ENCODE peak calls at places on chromosomes 3 and 15, in five cellular contexts. One of them, this sample, is unnamed.

GRCh38 chr3:34934660-34935059 is 704.7 kb upstream of the ARPP21 start:
- DNase-seq in H1: no peak
- DNase-seq in K562: no peak
- DNase-seq in GM12878: no peak
- DNase-seq in HepG2: no peak
- DNase-seq in this sample: no peak

GRCh38 chr15:89364341-89364740 is 29.7 kb upstream of the POLG start:
- DNase-seq in H1: no peak
- DNase-seq in K562: no peak
- DNase-seq in GM12878: no peak
- DNase-seq in HepG2: no peak
- DNase-seq in this sample: no peak

GRCh38 chr3:31613131-31613626 is 80.5 kb downstream of the STT3B start:
- DNase-seq in HepG2: no peak
- DNase-seq in GM12878: no peak
- DNase-seq in K562: no peak
- DNase-seq in H1: no peak
- DNase-seq in this sample: no peak

GRCh38 chr3:184352149-184352785 is 9.1 kb downstream of the CLCN2 start:
- DNase-seq in GM12878: no peak
- DNase-seq in K562: no peak
- DNase-seq in HepG2: no peak
- DNase-seq in H1: no peak
- DNase-seq in this sample: no peak

GRCh38 chr15:22236469-22236868 is 156.1 kb downstream of the OR4M2 start:
- DNase-seq in GM12878: no peak
- DNase-seq in H1: no peak
- DNase-seq in HepG2: no peak
- DNase-seq in K562: no peak
- DNase-seq in this sample: no peak

GRCh38 chr3:179969525-179969924 is 67.2 kb downstream of the PEX5L start:
- DNase-seq in HepG2: no peak
- DNase-seq in H1: no peak
- DNase-seq in K562: no peak
- DNase-seq in GM12878: peak
- DNase-seq in this sample: peak

GRCh38 chr3:158845748-158846350 is 44.0 kb downstream of the MFSD1 start:
- DNase-seq in HepG2: peak
- DNase-seq in K562: peak
- DNase-seq in H1: peak
- DNase-seq in GM12878: no peak
- DNase-seq in this sample: peak

GRCh38 chr15:31372635-31373091 is 46.0 kb downstream of the KLF13 start:
- DNase-seq in HepG2: no peak
- DNase-seq in H1: peak
- DNase-seq in K562: no peak
- DNase-seq in GM12878: no peak
- DNase-seq in this sample: no peak

GRCh38 chr3:158702815-158703481 is 29.3 kb downstream of the RARRES1 start:
- DNase-seq in K562: no peak
- DNase-seq in GM12878: no peak
- DNase-seq in HepG2: no peak
- DNase-seq in H1: no peak
- DNase-seq in this sample: no peak

GRCh38 chr3:150844484-150844883 is 60.8 kb downstream of the MINDY4B start:
- DNase-seq in GM12878: no peak
- DNase-seq in K562: no peak
- DNase-seq in H1: no peak
- DNase-seq in HepG2: no peak
- DNase-seq in this sample: no peak

GRCh38 chr3:56819016-56819809 is 17.5 kb upstream of the ARHGEF3 start:
- DNase-seq in GM12878: no peak
- DNase-seq in H1: no peak
- DNase-seq in HepG2: peak
- DNase-seq in K562: no peak
- DNase-seq in this sample: no peak

GRCh38 chr3:187967097-187967496 is 186.9 kb upstream of the LPP start:
- DNase-seq in GM12878: no peak
- DNase-seq in H1: no peak
- DNase-seq in K562: no peak
- DNase-seq in HepG2: no peak
- DNase-seq in this sample: no peak

GRCh38 chr15:101568304-101568703 is 78.8 kb upstream of the PCSK6 start:
- DNase-seq in K562: no peak
- DNase-seq in GM12878: no peak
- DNase-seq in H1: no peak
- DNase-seq in HepG2: no peak
- DNase-seq in this sample: no peak

GRCh38 chr3:186722457-186722856 is 5.3 kb downstream of the KNG1 start:
- DNase-seq in K562: no peak
- DNase-seq in GM12878: no peak
- DNase-seq in H1: peak
- DNase-seq in HepG2: peak
- DNase-seq in this sample: peak

GRCh38 chr15:97259943-97260342 is 700.6 kb upstream of the ARRDC4 start:
- DNase-seq in H1: no peak
- DNase-seq in HepG2: no peak
- DNase-seq in GM12878: no peak
- DNase-seq in K562: no peak
- DNase-seq in this sample: no peak

GRCh38 chr15:33089165-33089877 is 105.2 kb downstream of the FMN1 start:
- DNase-seq in HepG2: no peak
- DNase-seq in K562: no peak
- DNase-seq in H1: no peak
- DNase-seq in GM12878: no peak
- DNase-seq in this sample: no peak

GRCh38 chr15:84681822-84682221 is 23.8 kb upstream of the NMB start:
- DNase-seq in GM12878: no peak
- DNase-seq in K562: no peak
- DNase-seq in HepG2: no peak
- DNase-seq in H1: no peak
- DNase-seq in this sample: no peak

GRCh38 chr15:101543926-101544490 is 54.5 kb upstream of the PCSK6 start:
- DNase-seq in HepG2: no peak
- DNase-seq in H1: no peak
- DNase-seq in GM12878: no peak
- DNase-seq in K562: no peak
- DNase-seq in this sample: no peak

GRCh38 chr3:58171126-58171525 is 39.6 kb downstream of the DNASE1L3 start:
- DNase-seq in HepG2: no peak
- DNase-seq in GM12878: no peak
- DNase-seq in H1: no peak
- DNase-seq in K562: no peak
- DNase-seq in this sample: no peak

GRCh38 chr3:126850370-126851085 is 132.4 kb upstream of the PLXNA1 start:
- DNase-seq in K562: no peak
- DNase-seq in GM12878: no peak
- DNase-seq in H1: peak
- DNase-seq in HepG2: peak
- DNase-seq in this sample: no peak

GRCh38 chr15:39682366-39682765 is 100.3 kb downstream of the FSIP1 start:
- DNase-seq in HepG2: no peak
- DNase-seq in GM12878: no peak
- DNase-seq in H1: no peak
- DNase-seq in K562: no peak
- DNase-seq in this sample: no peak

GRCh38 chr3:71780430-71780829 is 4.5 kb downstream of the PROK2 start:
- DNase-seq in HepG2: no peak
- DNase-seq in H1: no peak
- DNase-seq in GM12878: no peak
- DNase-seq in K562: no peak
- DNase-seq in this sample: no peak

GRCh38 chr3:182530316-182530715 is 263.0 kb upstream of the ATP11B start:
- DNase-seq in GM12878: no peak
- DNase-seq in K562: no peak
- DNase-seq in HepG2: no peak
- DNase-seq in H1: no peak
- DNase-seq in this sample: no peak

GRCh38 chr15:74964794-74965193 is 8.2 kb upstream of the RPP25 start:
- DNase-seq in GM12878: no peak
- DNase-seq in H1: no peak
- DNase-seq in HepG2: no peak
- DNase-seq in K562: no peak
- DNase-seq in this sample: no peak

GRCh38 chr3:102790742-102791141 is 355.9 kb downstream of the ZPLD1 start:
- DNase-seq in HepG2: no peak
- DNase-seq in GM12878: no peak
- DNase-seq in H1: no peak
- DNase-seq in K562: no peak
- DNase-seq in this sample: no peak

GRCh38 chr15:88908697-88909621 is 4.2 kb downstream of the MFGE8 start:
- DNase-seq in H1: no peak
- DNase-seq in K562: no peak
- DNase-seq in GM12878: no peak
- DNase-seq in HepG2: no peak
- DNase-seq in this sample: no peak

GRCh38 chr3:100880072-100880471 is 113.1 kb downstream of the ABI3BP start:
- DNase-seq in GM12878: no peak
- DNase-seq in K562: no peak
- DNase-seq in H1: no peak
- DNase-seq in HepG2: no peak
- DNase-seq in this sample: no peak

GRCh38 chr3:159045279-159045678 is 243.4 kb downstream of the MFSD1 start:
- DNase-seq in H1: no peak
- DNase-seq in K562: no peak
- DNase-seq in HepG2: no peak
- DNase-seq in GM12878: no peak
- DNase-seq in this sample: no peak

GRCh38 chr3:53023072-53023823 is 22.6 kb downstream of the SFMBT1 start:
- DNase-seq in K562: no peak
- DNase-seq in H1: no peak
- DNase-seq in HepG2: no peak
- DNase-seq in GM12878: no peak
- DNase-seq in this sample: no peak

GRCh38 chr3:122609798-122610559 is 32.5 kb downstream of the PARP15 start:
- DNase-seq in H1: no peak
- DNase-seq in K562: no peak
- DNase-seq in HepG2: no peak
- DNase-seq in GM12878: peak
- DNase-seq in this sample: peak
- TF ChIP-seq JUND in H1: no peak
- TF ChIP-seq JUND in K562: no peak
- TF ChIP-seq JUND in HepG2: no peak
- TF ChIP-seq JUND in GM12878: peak
- TF ChIP-seq JUND in this sample: peak

GRCh38 chr3:133762539-133762938 is 16.3 kb downstream of the TF start:
- DNase-seq in H1: no peak
- DNase-seq in GM12878: no peak
- DNase-seq in HepG2: no peak
- DNase-seq in K562: no peak
- DNase-seq in this sample: no peak

GRCh38 chr3:133765256-133765655 is 19.1 kb downstream of the TF start:
- DNase-seq in HepG2: no peak
- DNase-seq in H1: no peak
- DNase-seq in K562: no peak
- DNase-seq in GM12878: no peak
- DNase-seq in this sample: no peak

GRCh38 chr3:133760916-133761315 is 14.7 kb downstream of the TF start:
- DNase-seq in HepG2: no peak
- DNase-seq in K562: no peak
- DNase-seq in GM12878: no peak
- DNase-seq in H1: no peak
- DNase-seq in this sample: no peak

GRCh38 chr3:133761605-133762484 is 15.7 kb downstream of the TF start:
- DNase-seq in K562: no peak
- DNase-seq in HepG2: no peak
- DNase-seq in GM12878: no peak
- DNase-seq in H1: no peak
- DNase-seq in this sample: no peak

DNA sequence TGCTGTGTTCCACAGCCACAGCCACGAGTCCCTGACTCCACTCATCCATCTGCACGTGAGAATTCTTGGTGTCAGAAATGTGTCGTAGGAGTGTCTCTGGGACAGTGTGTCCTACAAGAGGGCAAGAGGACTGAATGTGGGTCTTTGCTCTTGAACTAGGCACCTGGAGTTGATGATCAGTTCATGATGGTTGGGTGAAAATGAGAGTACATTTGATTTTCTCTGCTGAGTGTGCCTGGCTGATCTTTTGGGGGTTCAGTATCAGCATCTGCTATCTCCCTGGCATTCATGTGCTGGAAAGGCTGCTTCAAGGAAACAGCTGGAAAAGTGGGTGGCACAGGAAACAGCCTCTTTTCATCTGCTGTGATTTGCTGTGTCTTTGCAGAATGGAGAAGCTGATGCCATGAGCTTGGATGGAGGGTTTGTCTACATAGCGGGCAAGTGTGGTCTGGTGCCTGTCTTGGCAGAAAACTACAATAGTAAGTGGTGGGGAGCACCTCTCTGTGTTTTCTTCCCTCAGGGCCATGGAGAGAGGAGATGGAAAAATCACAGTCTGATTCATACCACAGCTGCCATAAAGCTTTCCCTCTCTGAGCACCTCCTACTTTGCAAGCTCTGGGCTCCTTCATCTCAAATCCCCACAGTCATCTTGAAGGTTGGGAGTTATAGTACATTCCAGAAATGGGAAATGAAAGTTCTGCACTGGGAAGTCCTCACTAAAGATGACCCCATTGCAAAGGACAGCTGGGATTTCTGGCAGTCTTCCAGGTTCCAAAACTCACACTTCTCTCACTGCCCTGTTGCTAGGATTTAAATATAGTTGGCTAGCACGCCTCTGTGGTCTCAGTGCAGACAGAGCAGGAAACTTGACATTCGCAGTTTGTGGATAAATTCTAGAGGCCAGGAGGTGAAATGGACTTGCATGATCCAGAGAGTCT is 17.9 kb downstream of the TF start:
- DNase-seq in GM12878: no peak
- DNase-seq in H1: no peak
- DNase-seq in K562: no peak
- DNase-seq in HepG2: no peak
- DNase-seq in this sample: no peak
- TF ChIP-seq YY1 in GM12878: no peak
- TF ChIP-seq YY1 in H1: no peak
- TF ChIP-seq YY1 in K562: no peak
- TF ChIP-seq YY1 in HepG2: no peak
- TF ChIP-seq YY1 in this sample: no peak

GRCh38 chr3:46880884-46881818 is 3.6 kb downstream of the PTH1R start:
- DNase-seq in H1: no peak
- DNase-seq in GM12878: no peak
- DNase-seq in K562: peak
- DNase-seq in HepG2: no peak
- DNase-seq in this sample: no peak
- TF ChIP-seq EZH2 in H1: peak
- TF ChIP-seq EZH2 in GM12878: no peak
- TF ChIP-seq EZH2 in K562: no peak
- TF ChIP-seq EZH2 in HepG2: peak
- TF ChIP-seq EZH2 in this sample: no peak

DNA sequence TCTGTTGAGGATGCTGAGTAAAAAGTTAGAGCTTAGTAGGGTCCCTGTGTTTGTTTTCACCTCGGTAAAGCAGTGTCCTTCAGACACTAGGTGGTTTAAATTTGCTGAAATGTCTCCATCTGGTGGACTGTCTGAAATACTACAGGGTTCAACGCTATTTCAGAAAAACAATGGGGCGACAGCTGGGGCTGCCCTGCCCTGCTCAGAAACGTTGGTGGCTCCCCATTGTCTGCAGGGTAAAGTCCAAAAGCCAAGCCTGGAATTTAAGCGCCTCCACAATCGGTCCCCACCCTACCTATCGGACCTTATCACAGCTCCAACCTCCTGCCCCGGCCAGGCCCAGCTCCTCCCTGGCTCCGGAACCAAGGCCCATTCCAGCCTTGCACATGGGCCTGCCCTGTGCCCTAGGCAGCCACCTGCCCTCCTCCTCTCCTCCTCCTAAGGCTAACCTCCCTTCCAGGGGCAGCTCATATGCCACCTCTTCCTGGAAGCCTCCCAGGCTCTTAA is 4.3 kb upstream of the TSEN2 start:
- DNase-seq in H1: no peak
- DNase-seq in K562: peak
- DNase-seq in GM12878: no peak
- DNase-seq in HepG2: peak
- DNase-seq in this sample: peak
- TF ChIP-seq JUND in H1: no peak
- TF ChIP-seq JUND in K562: no peak
- TF ChIP-seq JUND in GM12878: no peak
- TF ChIP-seq JUND in HepG2: no peak
- TF ChIP-seq JUND in this sample: no peak